ENCODE peak calls at places on chromosomes 4 and X, in four cellular contexts. Q is HCT116, E is OCI-LY7, J is Karpas-422. B is an unnamed sample. For H3K9me2, the result is how much of the 10 kb centered on the place peaks cover.

GRCh38 chr4:61462451-61463326 is 262.6 kb downstream of the ADGRL3 start:
- DNase-seq in Q (no peak), E (no peak), J (no peak), B (peak)

GRCh38 chr4:11293866-11294265 is 134.8 kb downstream of the HS3ST1 start:
- DNase-seq in Q (no peak), E (no peak), J (no peak), B (peak)

GRCh38 chr4:6137747-6138135 is 62.6 kb downstream of the JAKMIP1 start:
- DNase-seq in Q (no peak), E (no peak), J (no peak), B (no peak)

GRCh38 chr4:86367577-86367976 is 7.7 kb upstream of the MAPK10 start:
- DNase-seq in Q (no peak), E (no peak), J (no peak), B (peak)

GRCh38 chr4:52250124-52250523 is 199.0 kb downstream of the SPATA18 start:
- DNase-seq in Q (no peak), E (peak), J (peak), B (no peak)

GRCh38 chr4:54433686-54434085 is 204.6 kb downstream of the PDGFRA start:
- DNase-seq in Q (peak), E (no peak), J (peak), B (peak)

GRCh38 chrX:47840106-47840505 is 3.4 kb downstream of the ZNF81 start:
- DNase-seq in Q (no peak), E (no peak), J (no peak), B (no peak)

GRCh38 chr4:26484032-26484515 is 6.2 kb downstream of the CCKAR start:
- DNase-seq in Q (no peak), E (no peak), J (peak), B (no peak)

GRCh38 chr4:33188733-33189132 is 2468.6 kb downstream of the PCDH7 start:
- DNase-seq in Q (no peak), E (no peak), J (no peak), B (no peak)

GRCh38 chr4:119041951-119042560 is 93.6 kb upstream of the MYOZ2 start:
- DNase-seq in Q (peak), E (peak), J (peak), B (peak)

GRCh38 chr4:2793920-2794706 is 1.2 kb downstream of the SH3BP2 start:
- DNase-seq in Q (no peak), E (no peak), J (no peak), B (no peak)

GRCh38 chr4:159428975-159429692 is 326.3 kb downstream of the RAPGEF2 start:
- DNase-seq in Q (no peak), E (no peak), J (no peak), B (no peak)

GRCh38 chr4:4326136-4326535 is 36.1 kb downstream of the ZBTB49 start:
- DNase-seq in Q (no peak), E (no peak), J (no peak), B (no peak)

GRCh38 chr4:186132577-186133277 is 28.2 kb downstream of the FAM149A start:
- DNase-seq in Q (peak), E (peak), J (peak), B (peak)

GRCh38 chrX:12979630-12980015 is 4.7 kb downstream of the TMSB4X start:
- DNase-seq in Q (no peak), E (no peak), J (no peak), B (no peak)

GRCh38 chrX:31893525-31893924 is 821.7 kb upstream of the FTHL17 start:
- DNase-seq in Q (no peak), E (no peak), J (no peak), B (no peak)

GRCh38 chrX:41518841-41519220 is 71.7 kb downstream of the NYX start:
- DNase-seq in Q (no peak), E (no peak), J (no peak), B (no peak)

GRCh38 chr4:130393246-130394041 is 1297.5 kb downstream of the C4orf33 start:
- DNase-seq in Q (no peak), E (no peak), J (no peak), B (no peak)

GRCh38 chr4:25632135-25632534 is 23.5 kb upstream of the SLC34A2 start:
- DNase-seq in Q (no peak), E (no peak), J (no peak), B (peak)

GRCh38 chr4:17780461-17781071 is 855 bp downstream of the FAM184B start:
- DNase-seq in Q (no peak), E (no peak), J (no peak), B (peak)

GRCh38 chrX:21658152-21658737 is at the start of gene KLHL34:
- DNase-seq in Q (no peak), E (no peak), J (no peak), B (no peak)

GRCh38 chr4:40214038-40214437 is 17.2 kb downstream of the RHOH start:
- DNase-seq in Q (no peak), E (no peak), J (no peak), B (no peak)

GRCh38 chr4:147334478-147334877 is 146.4 kb upstream of the EDNRA start:
- DNase-seq in Q (no peak), E (no peak), J (no peak), B (peak)

GRCh38 chr4:180028682-180029081 is 2214.5 kb upstream of the TENM3 start:
- DNase-seq in Q (peak), E (peak), J (peak), B (peak)

GRCh38 chr4:127309360-127310095 is 323.2 kb upstream of the INTU start:
- DNase-seq in Q (peak), E (no peak), J (no peak), B (no peak)
- H3K9me2 ChIP-seq in Q (under half), E (under half), J (under half), B (under half)

GRCh38 chrX:154399527-154400368 is 1.6 kb downstream of the RPL10 start:
- DNase-seq in Q (no peak), E (peak), J (peak), B (no peak)
- H3K9me2 ChIP-seq in Q (under half), E (under half), J (under half), B (under half)

GRCh38 chrX:113548308-113549015 is 707.8 kb upstream of the AMOT start:
- DNase-seq in Q (no peak), E (no peak), J (no peak), B (no peak)
- H3K9me2 ChIP-seq in Q (under half), E (under half), J (under half), B (under half)

GRCh38 chr4:38101563-38101962 is 141.4 kb downstream of the PTTG2 start:
- DNase-seq in Q (no peak), E (no peak), J (no peak), B (no peak)

GRCh38 chr4:38097818-38098217 is 137.6 kb downstream of the PTTG2 start:
- DNase-seq in Q (no peak), E (no peak), J (no peak), B (no peak)

GRCh38 chr4:38100474-38101255 is 140.5 kb downstream of the PTTG2 start:
- DNase-seq in Q (no peak), E (no peak), J (no peak), B (no peak)

GRCh38 chr4:38099020-38099600 is 138.9 kb downstream of the PTTG2 start:
- DNase-seq in Q (no peak), E (no peak), J (no peak), B (no peak)

GRCh38 chr4:38099908-38100407 is 139.8 kb downstream of the PTTG2 start:
- DNase-seq in Q (no peak), E (no peak), J (no peak), B (no peak)
- H3K9me2 ChIP-seq in Q (under half), E (under half), J (under half), B (under half)

DNA sequence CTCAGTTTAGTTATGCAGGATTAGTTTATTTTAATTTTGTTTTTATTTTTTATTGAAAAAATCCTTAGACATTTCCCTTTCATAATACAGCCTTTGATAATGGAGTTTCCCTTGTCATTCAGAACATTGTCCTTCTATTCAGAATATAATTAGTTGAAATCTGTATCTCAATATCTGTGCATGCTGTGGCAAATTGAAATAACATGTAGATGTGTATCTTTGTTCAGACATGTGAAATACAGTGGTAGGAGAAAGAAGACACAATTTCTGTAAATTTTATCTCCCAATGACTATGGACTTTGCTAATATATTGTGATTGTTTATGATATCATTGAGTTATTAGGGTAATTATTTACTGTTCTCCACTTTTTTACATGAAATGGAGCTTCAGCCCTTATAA is 353.9 kb downstream of the GRID2 start:
- DNase-seq in Q (no peak), E (no peak), J (no peak), B (no peak)
- H3K9me2 ChIP-seq in Q (under half), E (under half), J (under half), B (under half)

B was measured in PC-3.